ENCODE peak calls at places on chromosomes 5 and 9, in nine cellular contexts. One of them, this sample, is unnamed. For H3K4me1, the result is how much of the 10 kb centered on the place peaks cover.

GRCh38 chr9:116700882-116701836 is 14.1 kb downstream of the TRIM32 start:
- DNase-seq in esophagus squamous epithelium: no peak
- DNase-seq in body of pancreas: no peak
- DNase-seq in IMR-90: no peak
- DNase-seq in vagina: no peak
- DNase-seq in spleen: no peak
- DNase-seq in A549: no peak
- DNase-seq in HCT116: no peak
- DNase-seq in testis: no peak
- DNase-seq in this sample: no peak

GRCh38 chr9:134564431-134565170 is 77.0 kb upstream of the COL5A1 start:
- DNase-seq in body of pancreas: no peak
- DNase-seq in A549: no peak
- DNase-seq in IMR-90: peak
- DNase-seq in spleen: no peak
- DNase-seq in esophagus squamous epithelium: no peak
- DNase-seq in vagina: peak
- DNase-seq in HCT116: no peak
- DNase-seq in testis: no peak
- DNase-seq in this sample: no peak

GRCh38 chr9:71778085-71778484 is 9.8 kb upstream of the CEMIP2 start:
- DNase-seq in body of pancreas: no peak
- DNase-seq in testis: no peak
- DNase-seq in esophagus squamous epithelium: no peak
- DNase-seq in IMR-90: no peak
- DNase-seq in A549: no peak
- DNase-seq in vagina: no peak
- DNase-seq in HCT116: no peak
- DNase-seq in spleen: no peak
- DNase-seq in this sample: no peak

GRCh38 chr5:157180374-157181264 is at the start of gene ITK:
- DNase-seq in esophagus squamous epithelium: no peak
- DNase-seq in IMR-90: no peak
- DNase-seq in testis: no peak
- DNase-seq in body of pancreas: no peak
- DNase-seq in spleen: no peak
- DNase-seq in A549: no peak
- DNase-seq in HCT116: no peak
- DNase-seq in vagina: no peak
- DNase-seq in this sample: no peak

GRCh38 chr5:179111267-179112207 is 51.4 kb downstream of the ZNF354C start:
- DNase-seq in HCT116: no peak
- DNase-seq in esophagus squamous epithelium: no peak
- DNase-seq in vagina: peak
- DNase-seq in spleen: peak
- DNase-seq in IMR-90: no peak
- DNase-seq in body of pancreas: no peak
- DNase-seq in A549: no peak
- DNase-seq in testis: peak
- DNase-seq in this sample: no peak

GRCh38 chr9:108746001-108746400 is 109.8 kb downstream of the ACTL7B start:
- DNase-seq in esophagus squamous epithelium: no peak
- DNase-seq in testis: no peak
- DNase-seq in body of pancreas: no peak
- DNase-seq in A549: no peak
- DNase-seq in vagina: no peak
- DNase-seq in spleen: no peak
- DNase-seq in HCT116: no peak
- DNase-seq in IMR-90: no peak
- DNase-seq in this sample: no peak

GRCh38 chr9:132879443-132880310 is 979 bp downstream of the SPACA9 start:
- DNase-seq in body of pancreas: no peak
- DNase-seq in A549: no peak
- DNase-seq in IMR-90: no peak
- DNase-seq in HCT116: no peak
- DNase-seq in spleen: peak
- DNase-seq in vagina: no peak
- DNase-seq in esophagus squamous epithelium: no peak
- DNase-seq in testis: no peak
- DNase-seq in this sample: no peak

GRCh38 chr5:173646684-173647083 is 30.2 kb upstream of the BOD1 start:
- DNase-seq in vagina: no peak
- DNase-seq in spleen: no peak
- DNase-seq in IMR-90: no peak
- DNase-seq in esophagus squamous epithelium: no peak
- DNase-seq in testis: no peak
- DNase-seq in body of pancreas: no peak
- DNase-seq in A549: no peak
- DNase-seq in HCT116: no peak
- DNase-seq in this sample: no peak

GRCh38 chr9:91755761-91756638 is 194.0 kb downstream of the ROR2 start:
- DNase-seq in IMR-90: no peak
- DNase-seq in body of pancreas: no peak
- DNase-seq in HCT116: no peak
- DNase-seq in vagina: no peak
- DNase-seq in esophagus squamous epithelium: no peak
- DNase-seq in testis: no peak
- DNase-seq in spleen: no peak
- DNase-seq in A549: no peak
- DNase-seq in this sample: no peak

GRCh38 chr9:26723486-26723885 is 169.1 kb downstream of the CAAP1 start:
- DNase-seq in esophagus squamous epithelium: no peak
- DNase-seq in body of pancreas: peak
- DNase-seq in IMR-90: peak
- DNase-seq in HCT116: peak
- DNase-seq in A549: peak
- DNase-seq in spleen: no peak
- DNase-seq in vagina: no peak
- DNase-seq in testis: peak
- DNase-seq in this sample: peak

GRCh38 chr5:15621094-15621493 is 121.1 kb downstream of the FBXL7 start:
- DNase-seq in vagina: no peak
- DNase-seq in A549: no peak
- DNase-seq in IMR-90: peak
- DNase-seq in HCT116: no peak
- DNase-seq in spleen: no peak
- DNase-seq in esophagus squamous epithelium: no peak
- DNase-seq in body of pancreas: no peak
- DNase-seq in testis: no peak
- DNase-seq in this sample: no peak

GRCh38 chr9:134304712-134305111 is 21.5 kb upstream of the RXRA start:
- DNase-seq in HCT116: no peak
- DNase-seq in testis: no peak
- DNase-seq in esophagus squamous epithelium: no peak
- DNase-seq in IMR-90: no peak
- DNase-seq in vagina: no peak
- DNase-seq in body of pancreas: no peak
- DNase-seq in spleen: peak
- DNase-seq in A549: no peak
- DNase-seq in this sample: no peak

GRCh38 chr9:109499631-109500120 is 1.6 kb upstream of the PTPN3 start:
- DNase-seq in spleen: no peak
- DNase-seq in testis: peak
- DNase-seq in body of pancreas: peak
- DNase-seq in vagina: no peak
- DNase-seq in esophagus squamous epithelium: no peak
- DNase-seq in HCT116: no peak
- DNase-seq in IMR-90: no peak
- DNase-seq in A549: peak
- DNase-seq in this sample: peak

DNA sequence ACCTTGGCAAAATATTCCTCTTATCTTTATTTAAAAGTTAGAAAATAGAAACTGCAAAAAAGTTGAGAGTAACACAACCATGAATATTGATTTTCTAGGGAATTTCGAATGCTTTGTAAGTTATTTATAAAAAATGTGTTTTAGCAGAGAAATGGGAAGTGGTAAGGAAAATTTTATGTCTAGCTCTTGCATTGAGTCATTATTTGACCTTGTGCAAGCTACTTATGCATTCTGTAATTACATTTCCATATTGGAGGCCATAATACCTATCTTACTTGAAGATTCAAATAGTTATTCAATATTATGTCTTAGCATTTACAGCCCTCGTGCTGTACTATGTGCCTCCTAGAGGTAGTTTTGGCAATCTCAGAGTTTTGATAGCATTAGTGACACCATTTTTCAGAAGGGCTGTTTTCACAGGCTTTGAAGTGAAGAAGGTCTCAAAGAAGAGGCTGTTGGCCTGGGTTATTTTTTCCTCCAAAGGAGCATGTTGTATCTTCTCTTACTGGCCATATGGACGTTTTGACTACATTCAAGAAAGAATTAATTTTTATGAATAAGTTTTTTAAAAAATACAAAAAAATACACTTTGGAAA is 7.4 kb upstream of the DAP start:
- DNase-seq in IMR-90: no peak
- DNase-seq in testis: no peak
- DNase-seq in esophagus squamous epithelium: no peak
- DNase-seq in vagina: no peak
- DNase-seq in HCT116: no peak
- DNase-seq in spleen: no peak
- DNase-seq in A549: no peak
- DNase-seq in body of pancreas: no peak
- DNase-seq in this sample: no peak
- H3K4me3 ChIP-seq in IMR-90: no peak
- H3K4me3 ChIP-seq in testis: no peak
- H3K4me3 ChIP-seq in esophagus squamous epithelium: no peak
- H3K4me3 ChIP-seq in vagina: no peak
- H3K4me3 ChIP-seq in HCT116: no peak
- H3K4me3 ChIP-seq in spleen: no peak
- H3K4me3 ChIP-seq in A549: no peak
- H3K4me3 ChIP-seq in body of pancreas: no peak
- H3K4me3 ChIP-seq in this sample: no peak

GRCh38 chr5:154479160-154479943 is 1.3 kb upstream of the HAND1 start:
- DNase-seq in vagina: no peak
- DNase-seq in testis: no peak
- DNase-seq in IMR-90: no peak
- DNase-seq in HCT116: no peak
- DNase-seq in esophagus squamous epithelium: no peak
- DNase-seq in body of pancreas: no peak
- DNase-seq in spleen: peak
- DNase-seq in A549: no peak
- DNase-seq in this sample: no peak
- H3K4me1 ChIP-seq in vagina: under half
- H3K4me1 ChIP-seq in testis: under half
- H3K4me1 ChIP-seq in IMR-90: under half
- H3K4me1 ChIP-seq in HCT116: under half
- H3K4me1 ChIP-seq in esophagus squamous epithelium: half or more
- H3K4me1 ChIP-seq in body of pancreas: half or more
- H3K4me1 ChIP-seq in spleen: half or more
- H3K4me1 ChIP-seq in A549: under half
- H3K4me1 ChIP-seq in this sample: under half

GRCh38 chr9:5435912-5436311 is 1.8 kb downstream of the PLGRKT start:
- DNase-seq in body of pancreas: no peak
- DNase-seq in vagina: no peak
- DNase-seq in IMR-90: no peak
- DNase-seq in testis: no peak
- DNase-seq in esophagus squamous epithelium: no peak
- DNase-seq in spleen: no peak
- DNase-seq in HCT116: no peak
- DNase-seq in A549: no peak
- DNase-seq in this sample: peak

GRCh38 chr9:5438301-5439162 is 807 bp upstream of the PLGRKT start:
- DNase-seq in IMR-90: peak
- DNase-seq in A549: peak
- DNase-seq in testis: peak
- DNase-seq in body of pancreas: peak
- DNase-seq in HCT116: no peak
- DNase-seq in esophagus squamous epithelium: no peak
- DNase-seq in vagina: no peak
- DNase-seq in spleen: peak
- DNase-seq in this sample: peak

GRCh38 chr9:5440426-5440825 is 2.7 kb upstream of the PLGRKT start:
- DNase-seq in esophagus squamous epithelium: no peak
- DNase-seq in body of pancreas: no peak
- DNase-seq in testis: no peak
- DNase-seq in vagina: no peak
- DNase-seq in A549: no peak
- DNase-seq in HCT116: no peak
- DNase-seq in spleen: no peak
- DNase-seq in IMR-90: no peak
- DNase-seq in this sample: no peak

GRCh38 chr9:5436441-5436840 is 1.3 kb downstream of the PLGRKT start:
- DNase-seq in spleen: no peak
- DNase-seq in esophagus squamous epithelium: no peak
- DNase-seq in A549: no peak
- DNase-seq in IMR-90: no peak
- DNase-seq in testis: no peak
- DNase-seq in body of pancreas: no peak
- DNase-seq in vagina: no peak
- DNase-seq in HCT116: no peak
- DNase-seq in this sample: no peak

DNA sequence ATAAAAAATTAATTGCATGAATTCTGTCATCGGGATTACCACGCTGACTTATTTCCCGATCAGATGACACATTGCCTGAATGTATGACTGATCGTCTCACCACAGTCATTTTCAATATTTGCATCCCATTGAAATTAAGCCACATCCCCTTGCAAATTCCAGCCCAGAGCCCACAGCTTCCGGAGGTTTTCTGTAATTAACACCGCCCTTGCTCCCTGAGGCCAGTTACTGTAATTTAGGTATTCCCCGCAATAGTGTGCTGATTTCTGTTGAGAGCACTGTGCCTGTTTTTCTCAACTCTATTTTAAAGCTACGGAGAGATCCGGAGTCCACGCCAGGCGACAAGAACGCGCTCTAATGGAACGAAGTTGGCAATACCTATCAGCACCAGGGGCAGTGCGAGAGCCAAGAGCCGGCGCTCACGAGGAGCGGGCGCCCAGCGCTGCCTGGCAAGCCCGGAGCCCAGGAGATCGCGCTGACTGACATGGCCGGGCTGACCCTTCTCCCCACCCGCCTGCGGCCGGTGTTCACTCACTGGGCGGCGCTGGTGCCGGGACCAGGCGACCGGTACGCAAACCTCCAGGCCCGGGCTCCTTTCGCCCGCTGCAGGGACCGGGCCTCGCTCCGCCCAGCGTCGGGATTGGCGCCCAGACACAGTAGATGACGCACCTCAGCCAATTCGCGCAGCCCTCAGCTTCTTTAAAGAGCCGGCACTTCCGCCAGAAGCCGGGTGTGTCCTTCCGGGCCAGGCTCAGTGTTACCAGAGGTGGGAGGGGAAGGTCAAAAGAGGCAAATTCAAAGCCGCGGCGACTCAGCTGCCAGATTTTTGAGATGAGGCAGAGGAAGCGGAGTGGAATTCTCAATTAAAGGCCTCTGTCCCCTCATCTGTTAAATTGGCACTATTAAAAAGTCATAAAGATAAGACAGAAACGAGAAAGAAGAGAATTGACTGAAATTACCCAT is at the start of gene PLGRKT:
- DNase-seq in testis: peak
- DNase-seq in body of pancreas: peak
- DNase-seq in esophagus squamous epithelium: peak
- DNase-seq in HCT116: peak
- DNase-seq in A549: peak
- DNase-seq in vagina: peak
- DNase-seq in spleen: peak
- DNase-seq in IMR-90: peak
- DNase-seq in this sample: peak
- TF ChIP-seq POLR2A in testis: no peak
- TF ChIP-seq POLR2A in body of pancreas: peak
- TF ChIP-seq POLR2A in esophagus squamous epithelium: no peak
- TF ChIP-seq POLR2A in HCT116: peak
- TF ChIP-seq POLR2A in A549: peak
- TF ChIP-seq POLR2A in vagina: peak
- TF ChIP-seq POLR2A in spleen: peak
- TF ChIP-seq POLR2A in IMR-90: peak
- TF ChIP-seq POLR2A in this sample: no peak

GRCh38 chr9:4985376-4986266 is 549 bp downstream of the JAK2 start:
- DNase-seq in body of pancreas: peak
- DNase-seq in esophagus squamous epithelium: no peak
- DNase-seq in spleen: peak
- DNase-seq in testis: peak
- DNase-seq in HCT116: peak
- DNase-seq in A549: peak
- DNase-seq in vagina: no peak
- DNase-seq in IMR-90: peak
- DNase-seq in this sample: peak
- H3K4me3 ChIP-seq in body of pancreas: peak
- H3K4me3 ChIP-seq in esophagus squamous epithelium: peak
- H3K4me3 ChIP-seq in spleen: peak
- H3K4me3 ChIP-seq in testis: peak
- H3K4me3 ChIP-seq in HCT116: peak
- H3K4me3 ChIP-seq in A549: peak
- H3K4me3 ChIP-seq in vagina: peak
- H3K4me3 ChIP-seq in IMR-90: peak
- H3K4me3 ChIP-seq in this sample: peak